ENCODE peak calls at places on chromosomes 3 and 15, in four cellular contexts. One of them, this sample, is unnamed.

GRCh38 chr3:192409838-192410683 is 317.3 kb downstream of the FGF12 start:
- DNase-seq in activated CD8-positive, alpha-beta memory T cell treated with anti-CD3 and anti-CD28 coated beads, Interleukin-2, amount 50 U/mL, for 4 hours: no peak
- DNase-seq in NCI-H460: no peak
- DNase-seq in retina: peak
- DNase-seq in this sample: peak

GRCh38 chr3:143011705-143012104 is 10.3 kb downstream of the U2SURP start:
- DNase-seq in activated CD8-positive, alpha-beta memory T cell treated with anti-CD3 and anti-CD28 coated beads, Interleukin-2, amount 50 U/mL, for 4 hours: no peak
- DNase-seq in NCI-H460: no peak
- DNase-seq in retina: no peak
- DNase-seq in this sample: no peak

GRCh38 chr3:119292666-119293065 is 1.5 kb upstream of the ARHGAP31 start:
- DNase-seq in activated CD8-positive, alpha-beta memory T cell treated with anti-CD3 and anti-CD28 coated beads, Interleukin-2, amount 50 U/mL, for 4 hours: peak
- DNase-seq in NCI-H460: no peak
- DNase-seq in retina: no peak
- DNase-seq in this sample: no peak

GRCh38 chr3:72722930-72723726 is 125.1 kb downstream of the SHQ1 start:
- DNase-seq in activated CD8-positive, alpha-beta memory T cell treated with anti-CD3 and anti-CD28 coated beads, Interleukin-2, amount 50 U/mL, for 4 hours: no peak
- DNase-seq in NCI-H460: no peak
- DNase-seq in retina: no peak
- DNase-seq in this sample: no peak

GRCh38 chr3:74693696-74694393 is 79.4 kb upstream of the CNTN3 start:
- DNase-seq in activated CD8-positive, alpha-beta memory T cell treated with anti-CD3 and anti-CD28 coated beads, Interleukin-2, amount 50 U/mL, for 4 hours: no peak
- DNase-seq in NCI-H460: no peak
- DNase-seq in retina: no peak
- DNase-seq in this sample: no peak

GRCh38 chr3:195889843-195890407 is 18.4 kb downstream of the TNK2 start:
- DNase-seq in activated CD8-positive, alpha-beta memory T cell treated with anti-CD3 and anti-CD28 coated beads, Interleukin-2, amount 50 U/mL, for 4 hours: no peak
- DNase-seq in NCI-H460: no peak
- DNase-seq in retina: peak
- DNase-seq in this sample: peak

GRCh38 chr3:126270145-126270811 is 86.9 kb downstream of the KLF15 start:
- DNase-seq in activated CD8-positive, alpha-beta memory T cell treated with anti-CD3 and anti-CD28 coated beads, Interleukin-2, amount 50 U/mL, for 4 hours: no peak
- DNase-seq in NCI-H460: no peak
- DNase-seq in retina: no peak
- DNase-seq in this sample: peak

GRCh38 chr15:84780492-84780891 is 32.1 kb downstream of the ZNF592 start:
- DNase-seq in activated CD8-positive, alpha-beta memory T cell treated with anti-CD3 and anti-CD28 coated beads, Interleukin-2, amount 50 U/mL, for 4 hours: no peak
- DNase-seq in NCI-H460: no peak
- DNase-seq in retina: no peak
- DNase-seq in this sample: no peak

GRCh38 chr3:105731686-105732085 is 137.1 kb downstream of the CBLB start:
- DNase-seq in activated CD8-positive, alpha-beta memory T cell treated with anti-CD3 and anti-CD28 coated beads, Interleukin-2, amount 50 U/mL, for 4 hours: no peak
- DNase-seq in NCI-H460: no peak
- DNase-seq in retina: no peak
- DNase-seq in this sample: no peak

GRCh38 chr3:52217409-52217805 is 8.0 kb downstream of the TLR9 start:
- DNase-seq in activated CD8-positive, alpha-beta memory T cell treated with anti-CD3 and anti-CD28 coated beads, Interleukin-2, amount 50 U/mL, for 4 hours: no peak
- DNase-seq in NCI-H460: no peak
- DNase-seq in retina: no peak
- DNase-seq in this sample: no peak

GRCh38 chr3:194584866-194585265 is 48.4 kb downstream of the TMEM44 start:
- DNase-seq in activated CD8-positive, alpha-beta memory T cell treated with anti-CD3 and anti-CD28 coated beads, Interleukin-2, amount 50 U/mL, for 4 hours: no peak
- DNase-seq in NCI-H460: no peak
- DNase-seq in retina: no peak
- DNase-seq in this sample: no peak

GRCh38 chr3:128491071-128491899 is 1.7 kb downstream of the GATA2 start:
- DNase-seq in activated CD8-positive, alpha-beta memory T cell treated with anti-CD3 and anti-CD28 coated beads, Interleukin-2, amount 50 U/mL, for 4 hours: no peak
- DNase-seq in NCI-H460: no peak
- DNase-seq in retina: no peak
- DNase-seq in this sample: no peak

GRCh38 chr3:149316427-149316826 is 17.0 kb downstream of the TM4SF18 start:
- DNase-seq in activated CD8-positive, alpha-beta memory T cell treated with anti-CD3 and anti-CD28 coated beads, Interleukin-2, amount 50 U/mL, for 4 hours: no peak
- DNase-seq in NCI-H460: no peak
- DNase-seq in retina: no peak
- DNase-seq in this sample: no peak

GRCh38 chr3:197111685-197112084 is 82.1 kb upstream of the MELTF start:
- DNase-seq in activated CD8-positive, alpha-beta memory T cell treated with anti-CD3 and anti-CD28 coated beads, Interleukin-2, amount 50 U/mL, for 4 hours: no peak
- DNase-seq in NCI-H460: no peak
- DNase-seq in retina: no peak
- DNase-seq in this sample: no peak

GRCh38 chr15:80850941-80851451 is 71.8 kb downstream of the CEMIP start:
- DNase-seq in activated CD8-positive, alpha-beta memory T cell treated with anti-CD3 and anti-CD28 coated beads, Interleukin-2, amount 50 U/mL, for 4 hours: no peak
- DNase-seq in NCI-H460: no peak
- DNase-seq in retina: no peak
- DNase-seq in this sample: no peak

GRCh38 chr15:67120839-67121540 is 55.6 kb downstream of the SMAD3 start:
- DNase-seq in activated CD8-positive, alpha-beta memory T cell treated with anti-CD3 and anti-CD28 coated beads, Interleukin-2, amount 50 U/mL, for 4 hours: peak
- DNase-seq in NCI-H460: no peak
- DNase-seq in retina: no peak
- DNase-seq in this sample: peak

GRCh38 chr15:68195336-68196112 is 9.6 kb downstream of the CALML4 start:
- DNase-seq in activated CD8-positive, alpha-beta memory T cell treated with anti-CD3 and anti-CD28 coated beads, Interleukin-2, amount 50 U/mL, for 4 hours: no peak
- DNase-seq in NCI-H460: no peak
- DNase-seq in retina: no peak
- DNase-seq in this sample: no peak

GRCh38 chr3:52841981-52842340 is 7.1 kb upstream of the MUSTN1 start:
- DNase-seq in activated CD8-positive, alpha-beta memory T cell treated with anti-CD3 and anti-CD28 coated beads, Interleukin-2, amount 50 U/mL, for 4 hours: no peak
- DNase-seq in NCI-H460: no peak
- DNase-seq in retina: no peak
- DNase-seq in this sample: no peak

GRCh38 chr3:152230367-152230766 is 38.4 kb upstream of the MBNL1 start:
- DNase-seq in activated CD8-positive, alpha-beta memory T cell treated with anti-CD3 and anti-CD28 coated beads, Interleukin-2, amount 50 U/mL, for 4 hours: no peak
- DNase-seq in NCI-H460: no peak
- DNase-seq in retina: no peak
- DNase-seq in this sample: no peak

GRCh38 chr3:32913790-32914446 is 37.5 kb upstream of the CCR4 start:
- DNase-seq in activated CD8-positive, alpha-beta memory T cell treated with anti-CD3 and anti-CD28 coated beads, Interleukin-2, amount 50 U/mL, for 4 hours: no peak
- DNase-seq in NCI-H460: no peak
- DNase-seq in retina: no peak
- DNase-seq in this sample: peak

GRCh38 chr3:105284876-105285275 is 81.8 kb upstream of the ALCAM start:
- DNase-seq in activated CD8-positive, alpha-beta memory T cell treated with anti-CD3 and anti-CD28 coated beads, Interleukin-2, amount 50 U/mL, for 4 hours: no peak
- DNase-seq in NCI-H460: no peak
- DNase-seq in retina: no peak
- DNase-seq in this sample: no peak

GRCh38 chr15:74222705-74223104 is 13.4 kb upstream of the CCDC33 start:
- DNase-seq in activated CD8-positive, alpha-beta memory T cell treated with anti-CD3 and anti-CD28 coated beads, Interleukin-2, amount 50 U/mL, for 4 hours: no peak
- DNase-seq in NCI-H460: no peak
- DNase-seq in retina: peak
- DNase-seq in this sample: no peak

GRCh38 chr3:170154084-170154483 is 27.4 kb downstream of the PHC3 start:
- DNase-seq in activated CD8-positive, alpha-beta memory T cell treated with anti-CD3 and anti-CD28 coated beads, Interleukin-2, amount 50 U/mL, for 4 hours: no peak
- DNase-seq in NCI-H460: no peak
- DNase-seq in retina: no peak
- DNase-seq in this sample: no peak

GRCh38 chr3:151394611-151395010 is 10.1 kb upstream of the P2RY12 start:
- DNase-seq in activated CD8-positive, alpha-beta memory T cell treated with anti-CD3 and anti-CD28 coated beads, Interleukin-2, amount 50 U/mL, for 4 hours: no peak
- DNase-seq in NCI-H460: no peak
- DNase-seq in retina: no peak
- DNase-seq in this sample: no peak

GRCh38 chr3:65604863-65605526 is 433.7 kb downstream of the MAGI1 start:
- DNase-seq in activated CD8-positive, alpha-beta memory T cell treated with anti-CD3 and anti-CD28 coated beads, Interleukin-2, amount 50 U/mL, for 4 hours: no peak
- DNase-seq in NCI-H460: no peak
- DNase-seq in retina: no peak
- DNase-seq in this sample: no peak

GRCh38 chr3:25338158-25338725 is 89.8 kb upstream of the RARB start:
- DNase-seq in activated CD8-positive, alpha-beta memory T cell treated with anti-CD3 and anti-CD28 coated beads, Interleukin-2, amount 50 U/mL, for 4 hours: no peak
- DNase-seq in NCI-H460: no peak
- DNase-seq in retina: no peak
- DNase-seq in this sample: no peak

GRCh38 chr3:23356169-23356568 is 153.0 kb downstream of the UBE2E2 start:
- DNase-seq in activated CD8-positive, alpha-beta memory T cell treated with anti-CD3 and anti-CD28 coated beads, Interleukin-2, amount 50 U/mL, for 4 hours: no peak
- DNase-seq in NCI-H460: no peak
- DNase-seq in retina: no peak
- DNase-seq in this sample: no peak

GRCh38 chr3:15367059-15367458 is 34.7 kb upstream of the SH3BP5 start:
- DNase-seq in activated CD8-positive, alpha-beta memory T cell treated with anti-CD3 and anti-CD28 coated beads, Interleukin-2, amount 50 U/mL, for 4 hours: no peak
- DNase-seq in NCI-H460: no peak
- DNase-seq in retina: no peak
- DNase-seq in this sample: no peak

GRCh38 chr3:120800625-120801024 is 58.1 kb downstream of the GTF2E1 start:
- DNase-seq in activated CD8-positive, alpha-beta memory T cell treated with anti-CD3 and anti-CD28 coated beads, Interleukin-2, amount 50 U/mL, for 4 hours: no peak
- DNase-seq in NCI-H460: no peak
- DNase-seq in retina: no peak
- DNase-seq in this sample: no peak

GRCh38 chr3:102182162-102182561 is 252.7 kb upstream of the ZPLD1 start:
- DNase-seq in activated CD8-positive, alpha-beta memory T cell treated with anti-CD3 and anti-CD28 coated beads, Interleukin-2, amount 50 U/mL, for 4 hours: no peak
- DNase-seq in NCI-H460: no peak
- DNase-seq in retina: no peak
- DNase-seq in this sample: no peak

GRCh38 chr15:100781061-100781960 is 98.3 kb upstream of the ALDH1A3 start:
- DNase-seq in activated CD8-positive, alpha-beta memory T cell treated with anti-CD3 and anti-CD28 coated beads, Interleukin-2, amount 50 U/mL, for 4 hours: no peak
- DNase-seq in NCI-H460: no peak
- DNase-seq in retina: no peak
- DNase-seq in this sample: peak

GRCh38 chr15:48515497-48515896 is 130.0 kb downstream of the FBN1 start:
- DNase-seq in activated CD8-positive, alpha-beta memory T cell treated with anti-CD3 and anti-CD28 coated beads, Interleukin-2, amount 50 U/mL, for 4 hours: no peak
- DNase-seq in NCI-H460: no peak
- DNase-seq in retina: no peak
- DNase-seq in this sample: no peak

GRCh38 chr3:151675858-151676615 is 57.7 kb upstream of the AADACL2 start:
- DNase-seq in activated CD8-positive, alpha-beta memory T cell treated with anti-CD3 and anti-CD28 coated beads, Interleukin-2, amount 50 U/mL, for 4 hours: no peak
- DNase-seq in NCI-H460: no peak
- DNase-seq in retina: no peak
- DNase-seq in this sample: no peak

GRCh38 chr3:194254032-194254431 is 97.1 kb downstream of the CPN2 start:
- DNase-seq in activated CD8-positive, alpha-beta memory T cell treated with anti-CD3 and anti-CD28 coated beads, Interleukin-2, amount 50 U/mL, for 4 hours: no peak
- DNase-seq in NCI-H460: no peak
- DNase-seq in retina: no peak
- DNase-seq in this sample: no peak

GRCh38 chr3:188802645-188803044 is 369.1 kb upstream of the TPRG1 start:
- DNase-seq in activated CD8-positive, alpha-beta memory T cell treated with anti-CD3 and anti-CD28 coated beads, Interleukin-2, amount 50 U/mL, for 4 hours: no peak
- DNase-seq in NCI-H460: no peak
- DNase-seq in retina: no peak
- DNase-seq in this sample: no peak